ENCODE peak calls at places on chromosomes 12 and 14, in five cellular contexts. U is Peyer's patch, F is kidney, K is heart left ventricle, Z is colonic mucosa. Q is an unnamed sample.

GRCh38 chr12:17108877-17109520 is 503.0 kb upstream of the LMO3 start:
- DNase-seq in K (no peak), Z (no peak), U (no peak), F (no peak), Q (no peak)

GRCh38 chr14:81187832-81188522 is 32.8 kb downstream of the GTF2A1 start:
- DNase-seq in F (no peak), K (no peak), U (no peak), Z (no peak), Q (no peak)

GRCh38 chr12:114685320-114685781 is 1.4 kb upstream of the TBX3 start:
- DNase-seq in K (no peak), Z (no peak), U (no peak), F (peak; percentile 74), Q (no peak)

GRCh38 chr12:67826148-67826547 is 163.1 kb upstream of the IFNG-AS1 start:
- DNase-seq in F (no peak), Z (no peak), K (no peak), U (no peak), Q (no peak)

GRCh38 chr12:54936736-54937135 is 47.8 kb downstream of the TESPA1 start:
- DNase-seq in K (no peak), F (no peak), Z (no peak), U (no peak), Q (no peak)

GRCh38 chr14:61588419-61588901 is 106.9 kb upstream of the HIF1A start:
- DNase-seq in F (no peak), Z (no peak), U (no peak), K (peak; percentile 26), Q (no peak)

GRCh38 chr14:62694075-62694474 is 351.2 kb downstream of the KCNH5 start:
- DNase-seq in F (no peak), K (no peak), U (no peak), Z (no peak), Q (no peak)

GRCh38 chr12:118980407-118981014 is 830 bp upstream of the SRRM4 start:
- DNase-seq in U (no peak), K (no peak), Z (no peak), F (peak; percentile 39), Q (no peak)

GRCh38 chr12:27984275-27984674 is 11.7 kb upstream of the PTHLH start:
- DNase-seq in K (no peak), F (no peak), Z (no peak), U (no peak), Q (no peak)

GRCh38 chr12:107593713-107594381 is 91.8 kb upstream of the PWP1 start:
- DNase-seq in K (no peak), F (no peak), U (no peak), Z (no peak), Q (no peak)

GRCh38 chr12:131009595-131010270 is 56.0 kb downstream of the ADGRD1 start:
- DNase-seq in K (no peak), F (no peak), U (no peak), Z (no peak), Q (no peak)

GRCh38 chr14:39884091-39884490 is 451.9 kb upstream of the FBXO33 start:
- DNase-seq in F (no peak), K (no peak), U (no peak), Z (no peak), Q (no peak)

GRCh38 chr12:88242161-88242925 is 100.2 kb downstream of the TMTC3 start:
- DNase-seq in K (peak; percentile 25), U (no peak), F (no peak), Z (no peak), Q (no peak)

GRCh38 chr14:35826218-35826951 is at the start of gene BRMS1L:
- DNase-seq in K (peak; percentile 99), F (peak; percentile 99), U (peak; percentile 99), Z (peak; percentile 97), Q (peak; percentile 99)

GRCh38 chr14:35826952-35827416 is 846 bp downstream of the BRMS1L start:
- DNase-seq in Z (no peak), K (no peak), F (no peak), U (no peak), Q (no peak)

GRCh38 chr14:35829449-35829848 is 3.3 kb downstream of the BRMS1L start:
- DNase-seq in U (no peak), F (no peak), K (no peak), Z (no peak), Q (no peak)

GRCh38 chr14:35825968-35826217 is 245 bp upstream of the BRMS1L start:
- DNase-seq in F (no peak), U (no peak), K (no peak), Z (no peak), Q (no peak)

DNA sequence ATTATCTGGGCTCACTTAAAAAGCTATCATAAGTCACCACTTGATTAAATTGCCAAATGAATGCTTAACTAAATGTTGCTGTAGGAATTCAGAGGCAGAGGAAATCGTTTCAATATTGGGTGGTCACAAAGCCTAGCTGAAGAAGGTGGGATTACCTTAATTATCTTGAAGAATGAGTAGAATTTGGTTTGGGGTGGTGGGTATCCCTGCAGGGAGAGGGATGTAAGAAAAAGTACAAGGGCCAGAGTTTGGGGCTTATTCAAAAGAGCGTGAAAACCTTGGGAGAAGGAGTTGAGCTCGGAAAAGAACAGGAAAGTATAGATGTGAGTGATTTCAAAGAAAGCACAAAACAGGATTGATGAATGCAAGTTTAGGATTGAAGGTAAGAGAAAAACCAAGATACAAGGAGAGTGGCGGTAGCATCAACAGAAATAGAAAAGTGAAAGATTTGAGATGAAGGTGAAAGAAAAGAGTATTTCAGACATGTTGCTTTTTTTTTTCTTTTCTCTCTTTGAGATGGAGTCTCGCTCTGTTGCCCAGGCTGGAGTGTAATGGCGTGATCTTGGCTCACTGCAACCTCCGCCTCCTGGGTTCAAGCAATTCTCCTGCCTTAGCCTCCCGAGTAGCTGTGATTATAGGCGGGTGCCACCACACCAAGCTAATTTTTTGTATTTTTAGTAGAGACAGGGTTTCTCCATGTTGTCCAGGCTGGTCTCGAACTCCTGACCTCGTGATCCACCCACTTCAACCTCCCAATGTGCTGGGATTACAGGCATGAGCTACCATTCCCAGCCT is 1.7 kb downstream of the BRMS1L start:
- DNase-seq in K (no peak), Z (no peak), F (no peak), U (no peak), Q (no peak)
- H3K4me3 ChIP-seq in K (no peak overlapping the region), Z (no peak overlapping the region), F (no peak overlapping the region), U (no peak overlapping the region), Q (peak overlapping the region; percentile 84)

GRCh38 chr12:109949089-109949488 is 47.1 kb downstream of the GIT2 start:
- DNase-seq in Z (peak; percentile 53), F (no peak), U (peak; percentile 59), K (no peak), Q (no peak)
- H3K4me1 ChIP-seq in Z (peaks cover 4% of the 10 kb centered on the region), F (peaks cover 37% of the 10 kb centered on the region), U (peaks cover 38% of the 10 kb centered on the region), K (peaks cover 68% of the 10 kb centered on the region), Q (no peaks in the 10 kb centered on the region)

GRCh38 chr14:68628605-68629310 is 164.1 kb downstream of the ZFP36L1 start:
- DNase-seq in K (no peak), F (no peak), Z (peak; percentile 75), U (peak; percentile 47), Q (peak; percentile 31)

GRCh38 chr14:68627050-68627867 is 165.6 kb downstream of the ZFP36L1 start:
- DNase-seq in F (peak; percentile 85), K (no peak), U (no peak), Z (peak; percentile 15), Q (no peak)

GRCh38 chr14:68626386-68626785 is 166.5 kb downstream of the ZFP36L1 start:
- DNase-seq in K (peak; percentile 82), Z (peak; percentile 15), U (no peak), F (no peak), Q (no peak)

GRCh38 chr14:68630081-68630571 is 162.7 kb downstream of the ZFP36L1 start:
- DNase-seq in U (no peak), Z (peak; percentile 7), F (no peak), K (no peak), Q (no peak)

DNA sequence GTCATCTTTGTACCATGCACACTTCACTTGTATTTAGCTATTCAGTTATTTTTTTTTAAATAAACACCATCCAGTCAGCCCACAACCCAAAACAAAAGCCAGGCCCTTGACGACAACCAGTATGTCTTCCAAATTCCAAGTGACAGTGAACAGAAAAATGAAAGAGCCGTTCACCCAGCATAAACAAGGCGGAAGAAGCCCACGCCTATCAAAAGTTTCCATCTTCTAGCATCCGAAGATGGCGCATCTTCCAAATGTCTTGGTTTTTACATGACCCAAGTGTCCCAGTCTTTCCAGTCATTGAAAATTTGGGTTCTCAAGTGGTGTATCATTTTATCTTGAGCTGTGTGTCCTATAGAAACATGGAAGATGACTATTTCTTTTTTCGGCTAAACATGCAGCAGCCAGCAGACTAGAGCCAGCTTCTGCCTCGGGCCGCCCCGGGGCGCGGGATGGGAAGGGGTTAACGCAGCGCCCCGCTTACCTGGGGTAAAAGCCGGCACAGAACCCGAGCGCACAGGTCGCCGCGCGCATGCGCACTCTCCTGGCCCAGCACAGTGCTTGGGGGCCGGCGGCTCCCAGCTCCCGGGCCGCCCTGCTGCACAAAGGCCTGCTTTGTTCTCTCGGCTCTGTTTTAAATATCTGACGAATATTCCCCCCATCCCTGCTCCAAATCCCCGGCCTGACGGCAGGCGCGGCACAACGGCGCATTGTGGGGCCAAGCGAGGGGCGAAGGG is 164.8 kb downstream of the ZFP36L1 start:
- DNase-seq in F (peak; percentile 82), Z (peak; percentile 77), K (peak; percentile 70), U (peak; percentile 86), Q (peak; percentile 50)
- H3K27ac ChIP-seq in F (no peak overlapping the region), Z (peak overlapping the region; percentile 70), K (peak overlapping the region; percentile 44), U (peak overlapping the region; percentile 66), Q (no peak overlapping the region)

GRCh38 chr12:32681272-32681671 is 2.2 kb downstream of the DNM1L start:
- DNase-seq in K (no peak), F (no peak), Z (no peak), U (no peak), Q (no peak)

GRCh38 chr12:32680787-32681186 is 1.7 kb downstream of the DNM1L start:
- DNase-seq in Z (no peak), F (no peak), U (no peak), K (no peak), Q (no peak)

GRCh38 chr12:32679091-32679909 is at the start of gene DNM1L:
- DNase-seq in Z (peak; percentile 95), U (peak; percentile 97), F (peak; percentile 97), K (peak; percentile 96), Q (peak; percentile 95)

GRCh38 chr12:32679910-32680217 is 763 bp downstream of the DNM1L start:
- DNase-seq in F (no peak), K (no peak), Z (no peak), U (no peak), Q (no peak)
- H3K4me3 ChIP-seq in F (peak overlapping the region; percentile 76), K (peak overlapping the region; percentile 85), Z (peak overlapping the region; percentile 86), U (peak overlapping the region; percentile 87), Q (peak overlapping the region; percentile 88)

GRCh38 chr12:52217223-52217622 is 15.8 kb upstream of the KRT7 start:
- DNase-seq in U (peak; percentile 67), F (peak; percentile 96), Z (peak; percentile 93), K (peak; percentile 80), Q (no peak)
- H3K4me1 ChIP-seq in U (peaks cover 8% of the 10 kb centered on the region), F (peaks cover 13% of the 10 kb centered on the region), Z (peaks cover 3% of the 10 kb centered on the region), K (no peaks in the 10 kb centered on the region), Q (no peaks in the 10 kb centered on the region)

GRCh38 chr12:92340441-92341332 is 195.0 kb upstream of the BTG1 start:
- DNase-seq in K (no peak), F (no peak), Z (no peak), U (no peak), Q (no peak)

GRCh38 chr12:92339198-92339821 is 193.7 kb upstream of the BTG1 start:
- DNase-seq in Z (no peak), F (no peak), U (no peak), K (no peak), Q (no peak)

GRCh38 chr12:92340003-92340402 is 194.4 kb upstream of the BTG1 start:
- DNase-seq in F (no peak), K (no peak), U (no peak), Z (no peak), Q (no peak)

GRCh38 chr12:92341333-92341691 is 195.7 kb upstream of the BTG1 start:
- DNase-seq in U (no peak), F (no peak), K (no peak), Z (no peak), Q (no peak)

GRCh38 chr12:92342574-92342973 is 196.9 kb upstream of the BTG1 start:
- DNase-seq in F (no peak), Z (no peak), K (no peak), U (peak; percentile 75), Q (no peak)
- H3K27ac ChIP-seq in F (no peak overlapping the region), Z (no peak overlapping the region), K (no peak overlapping the region), U (no peak overlapping the region), Q (no peak overlapping the region)